ENCODE peak calls at places on chromosomes 3 and 15, in eight cellular contexts. One of them, this sample, is unnamed. For H3K27me3, the result is how much of the 10 kb centered on the place peaks cover.

GRCh38 chr15:44340410-44340809 is 51.9 kb downstream of the GOLM2 start:
- DNase-seq in mammary epithelial cell: peak
- DNase-seq in AG04450: peak
- DNase-seq in iPS DF 6.9: no peak
- DNase-seq in bronchial epithelial cell: peak
- DNase-seq in WERI-Rb-1: no peak
- DNase-seq in MM.1S: no peak
- DNase-seq in ascending aorta: no peak
- DNase-seq in this sample: no peak

GRCh38 chr3:187880438-187880837 is 135.2 kb upstream of the BCL6 start:
- DNase-seq in mammary epithelial cell: no peak
- DNase-seq in AG04450: no peak
- DNase-seq in iPS DF 6.9: no peak
- DNase-seq in bronchial epithelial cell: peak
- DNase-seq in WERI-Rb-1: no peak
- DNase-seq in MM.1S: no peak
- DNase-seq in ascending aorta: no peak
- DNase-seq in this sample: no peak

GRCh38 chr15:69802432-69802831 is 295.3 kb downstream of the TLE3 start:
- DNase-seq in mammary epithelial cell: no peak
- DNase-seq in AG04450: no peak
- DNase-seq in iPS DF 6.9: no peak
- DNase-seq in bronchial epithelial cell: no peak
- DNase-seq in WERI-Rb-1: peak
- DNase-seq in MM.1S: no peak
- DNase-seq in ascending aorta: no peak
- DNase-seq in this sample: no peak

GRCh38 chr3:12536423-12536822 is 8.9 kb downstream of the MKRN2OS start:
- DNase-seq in mammary epithelial cell: no peak
- DNase-seq in AG04450: no peak
- DNase-seq in iPS DF 6.9: no peak
- DNase-seq in bronchial epithelial cell: no peak
- DNase-seq in WERI-Rb-1: no peak
- DNase-seq in MM.1S: no peak
- DNase-seq in ascending aorta: no peak
- DNase-seq in this sample: no peak

GRCh38 chr3:100120022-100120421 is 5.7 kb upstream of the FILIP1L start:
- DNase-seq in mammary epithelial cell: no peak
- DNase-seq in AG04450: no peak
- DNase-seq in iPS DF 6.9: no peak
- DNase-seq in bronchial epithelial cell: no peak
- DNase-seq in WERI-Rb-1: no peak
- DNase-seq in MM.1S: no peak
- DNase-seq in ascending aorta: no peak
- DNase-seq in this sample: no peak

GRCh38 chr3:66297917-66298316 is 77.1 kb downstream of the SLC25A26 start:
- DNase-seq in mammary epithelial cell: peak
- DNase-seq in AG04450: peak
- DNase-seq in iPS DF 6.9: no peak
- DNase-seq in bronchial epithelial cell: peak
- DNase-seq in WERI-Rb-1: no peak
- DNase-seq in MM.1S: no peak
- DNase-seq in ascending aorta: no peak
- DNase-seq in this sample: no peak

GRCh38 chr3:167493240-167493639 is 19.4 kb upstream of the SERPINI2 start:
- DNase-seq in mammary epithelial cell: peak
- DNase-seq in AG04450: no peak
- DNase-seq in iPS DF 6.9: peak
- DNase-seq in bronchial epithelial cell: no peak
- DNase-seq in WERI-Rb-1: peak
- DNase-seq in MM.1S: no peak
- DNase-seq in ascending aorta: no peak
- DNase-seq in this sample: peak

GRCh38 chr3:177574232-177574856 is 377.1 kb upstream of the TBL1XR1 start:
- DNase-seq in mammary epithelial cell: peak
- DNase-seq in AG04450: peak
- DNase-seq in iPS DF 6.9: no peak
- DNase-seq in bronchial epithelial cell: peak
- DNase-seq in WERI-Rb-1: no peak
- DNase-seq in MM.1S: no peak
- DNase-seq in ascending aorta: no peak
- DNase-seq in this sample: peak

GRCh38 chr3:78919021-78919755 is 848.6 kb downstream of the ROBO1 start:
- DNase-seq in mammary epithelial cell: peak
- DNase-seq in AG04450: peak
- DNase-seq in iPS DF 6.9: no peak
- DNase-seq in bronchial epithelial cell: peak
- DNase-seq in WERI-Rb-1: no peak
- DNase-seq in MM.1S: no peak
- DNase-seq in ascending aorta: no peak
- DNase-seq in this sample: no peak

GRCh38 chr3:126620743-126621142 is 34.2 kb downstream of the TXNRD3 start:
- DNase-seq in mammary epithelial cell: no peak
- DNase-seq in AG04450: no peak
- DNase-seq in iPS DF 6.9: no peak
- DNase-seq in bronchial epithelial cell: no peak
- DNase-seq in WERI-Rb-1: no peak
- DNase-seq in MM.1S: no peak
- DNase-seq in ascending aorta: no peak
- DNase-seq in this sample: no peak

GRCh38 chr3:175103298-175103697 is 244.2 kb downstream of the NAALADL2 start:
- DNase-seq in mammary epithelial cell: no peak
- DNase-seq in AG04450: no peak
- DNase-seq in iPS DF 6.9: no peak
- DNase-seq in bronchial epithelial cell: no peak
- DNase-seq in WERI-Rb-1: no peak
- DNase-seq in MM.1S: no peak
- DNase-seq in ascending aorta: no peak
- DNase-seq in this sample: no peak

GRCh38 chr3:112119686-112120484 is 13.2 kb downstream of the GCSAM start:
- DNase-seq in mammary epithelial cell: no peak
- DNase-seq in AG04450: no peak
- DNase-seq in iPS DF 6.9: no peak
- DNase-seq in bronchial epithelial cell: no peak
- DNase-seq in WERI-Rb-1: no peak
- DNase-seq in MM.1S: no peak
- DNase-seq in ascending aorta: no peak
- DNase-seq in this sample: no peak

GRCh38 chr3:190864002-190864401 is 1.5 kb upstream of the GMNC start:
- DNase-seq in mammary epithelial cell: no peak
- DNase-seq in AG04450: no peak
- DNase-seq in iPS DF 6.9: no peak
- DNase-seq in bronchial epithelial cell: no peak
- DNase-seq in WERI-Rb-1: no peak
- DNase-seq in MM.1S: no peak
- DNase-seq in ascending aorta: no peak
- DNase-seq in this sample: no peak

GRCh38 chr3:16470590-16470989 is 42.9 kb downstream of the RFTN1 start:
- DNase-seq in mammary epithelial cell: no peak
- DNase-seq in AG04450: no peak
- DNase-seq in iPS DF 6.9: no peak
- DNase-seq in bronchial epithelial cell: no peak
- DNase-seq in WERI-Rb-1: no peak
- DNase-seq in MM.1S: no peak
- DNase-seq in ascending aorta: no peak
- DNase-seq in this sample: no peak

GRCh38 chr3:173065543-173065970 is 75.5 kb downstream of the SPATA16 start:
- DNase-seq in mammary epithelial cell: no peak
- DNase-seq in AG04450: no peak
- DNase-seq in iPS DF 6.9: no peak
- DNase-seq in bronchial epithelial cell: peak
- DNase-seq in WERI-Rb-1: no peak
- DNase-seq in MM.1S: peak
- DNase-seq in ascending aorta: no peak
- DNase-seq in this sample: peak

GRCh38 chr3:30356901-30357753 is 249.3 kb upstream of the TGFBR2 start:
- DNase-seq in mammary epithelial cell: peak
- DNase-seq in AG04450: no peak
- DNase-seq in iPS DF 6.9: no peak
- DNase-seq in bronchial epithelial cell: peak
- DNase-seq in WERI-Rb-1: peak
- DNase-seq in MM.1S: no peak
- DNase-seq in ascending aorta: no peak
- DNase-seq in this sample: no peak

GRCh38 chr3:149736180-149737100 is 15.8 kb downstream of the COMMD2 start:
- DNase-seq in mammary epithelial cell: peak
- DNase-seq in AG04450: no peak
- DNase-seq in iPS DF 6.9: no peak
- DNase-seq in bronchial epithelial cell: peak
- DNase-seq in WERI-Rb-1: no peak
- DNase-seq in MM.1S: peak
- DNase-seq in ascending aorta: no peak
- DNase-seq in this sample: no peak

GRCh38 chr15:68114840-68115239 is 60.7 kb downstream of the PIAS1 start:
- DNase-seq in mammary epithelial cell: no peak
- DNase-seq in AG04450: no peak
- DNase-seq in iPS DF 6.9: no peak
- DNase-seq in bronchial epithelial cell: no peak
- DNase-seq in WERI-Rb-1: no peak
- DNase-seq in MM.1S: no peak
- DNase-seq in ascending aorta: no peak
- DNase-seq in this sample: no peak

GRCh38 chr15:38069506-38069905 is 135.1 kb downstream of the TMCO5A start:
- DNase-seq in mammary epithelial cell: peak
- DNase-seq in AG04450: no peak
- DNase-seq in iPS DF 6.9: no peak
- DNase-seq in bronchial epithelial cell: peak
- DNase-seq in WERI-Rb-1: no peak
- DNase-seq in MM.1S: no peak
- DNase-seq in ascending aorta: peak
- DNase-seq in this sample: no peak

GRCh38 chr3:147383617-147384016 is 22.7 kb downstream of the ZIC4 start:
- DNase-seq in mammary epithelial cell: no peak
- DNase-seq in AG04450: no peak
- DNase-seq in iPS DF 6.9: no peak
- DNase-seq in bronchial epithelial cell: no peak
- DNase-seq in WERI-Rb-1: no peak
- DNase-seq in MM.1S: no peak
- DNase-seq in ascending aorta: no peak
- DNase-seq in this sample: peak
- H3K27me3 ChIP-seq in mammary epithelial cell: half or more
- H3K27me3 ChIP-seq in AG04450: half or more
- H3K27me3 ChIP-seq in iPS DF 6.9: half or more
- H3K27me3 ChIP-seq in bronchial epithelial cell: under half
- H3K27me3 ChIP-seq in WERI-Rb-1: under half
- H3K27me3 ChIP-seq in MM.1S: under half
- H3K27me3 ChIP-seq in ascending aorta: under half
- H3K27me3 ChIP-seq in this sample: half or more

DNA sequence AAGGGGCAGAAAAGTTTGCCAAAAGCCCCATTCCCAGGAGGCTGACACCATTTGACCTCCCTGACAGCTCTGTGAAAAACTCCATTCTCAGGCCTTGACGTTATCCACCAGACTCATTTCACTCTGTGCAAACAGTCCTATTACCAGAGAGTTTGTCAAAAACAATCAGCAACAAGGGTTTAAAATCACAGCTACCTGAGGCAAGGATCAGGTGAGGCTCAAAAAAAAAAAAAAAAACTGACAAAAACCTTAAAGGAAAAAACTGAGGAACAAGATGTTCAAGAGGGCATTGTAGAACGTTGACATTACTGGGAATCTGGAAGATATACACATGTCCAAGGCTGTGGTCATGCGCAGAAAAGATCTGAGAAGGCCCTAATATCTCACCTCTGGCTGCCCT is 11.4 kb downstream of the AVEN start:
- DNase-seq in mammary epithelial cell: no peak
- DNase-seq in AG04450: no peak
- DNase-seq in iPS DF 6.9: no peak
- DNase-seq in bronchial epithelial cell: no peak
- DNase-seq in WERI-Rb-1: no peak
- DNase-seq in MM.1S: no peak
- DNase-seq in ascending aorta: no peak
- DNase-seq in this sample: no peak
- H3K4me3 ChIP-seq in mammary epithelial cell: no peak
- H3K4me3 ChIP-seq in AG04450: no peak
- H3K4me3 ChIP-seq in iPS DF 6.9: no peak
- H3K4me3 ChIP-seq in bronchial epithelial cell: no peak
- H3K4me3 ChIP-seq in WERI-Rb-1: no peak
- H3K4me3 ChIP-seq in MM.1S: no peak
- H3K4me3 ChIP-seq in ascending aorta: no peak
- H3K4me3 ChIP-seq in this sample: no peak

GRCh38 chr3:124133366-124133940 is 141.5 kb upstream of the ROPN1 start:
- DNase-seq in mammary epithelial cell: no peak
- DNase-seq in AG04450: no peak
- DNase-seq in iPS DF 6.9: no peak
- DNase-seq in bronchial epithelial cell: no peak
- DNase-seq in WERI-Rb-1: no peak
- DNase-seq in MM.1S: no peak
- DNase-seq in ascending aorta: no peak
- DNase-seq in this sample: no peak
- H3K27me3 ChIP-seq in mammary epithelial cell: under half
- H3K27me3 ChIP-seq in AG04450: under half
- H3K27me3 ChIP-seq in iPS DF 6.9: under half
- H3K27me3 ChIP-seq in bronchial epithelial cell: under half
- H3K27me3 ChIP-seq in WERI-Rb-1: under half
- H3K27me3 ChIP-seq in MM.1S: under half
- H3K27me3 ChIP-seq in ascending aorta: under half
- H3K27me3 ChIP-seq in this sample: under half

GRCh38 chr15:66831289-66831688 is 129.3 kb downstream of the SMAD6 start:
- DNase-seq in mammary epithelial cell: no peak
- DNase-seq in AG04450: no peak
- DNase-seq in iPS DF 6.9: no peak
- DNase-seq in bronchial epithelial cell: no peak
- DNase-seq in WERI-Rb-1: no peak
- DNase-seq in MM.1S: no peak
- DNase-seq in ascending aorta: no peak
- DNase-seq in this sample: no peak

GRCh38 chr15:66833803-66834202 is 131.8 kb downstream of the SMAD6 start:
- DNase-seq in mammary epithelial cell: no peak
- DNase-seq in AG04450: no peak
- DNase-seq in iPS DF 6.9: no peak
- DNase-seq in bronchial epithelial cell: peak
- DNase-seq in WERI-Rb-1: no peak
- DNase-seq in MM.1S: no peak
- DNase-seq in ascending aorta: no peak
- DNase-seq in this sample: no peak

GRCh38 chr15:66831801-66832390 is 129.9 kb downstream of the SMAD6 start:
- DNase-seq in mammary epithelial cell: no peak
- DNase-seq in AG04450: no peak
- DNase-seq in iPS DF 6.9: no peak
- DNase-seq in bronchial epithelial cell: no peak
- DNase-seq in WERI-Rb-1: no peak
- DNase-seq in MM.1S: no peak
- DNase-seq in ascending aorta: no peak
- DNase-seq in this sample: no peak

GRCh38 chr15:66833372-66833771 is 131.3 kb downstream of the SMAD6 start:
- DNase-seq in mammary epithelial cell: no peak
- DNase-seq in AG04450: no peak
- DNase-seq in iPS DF 6.9: no peak
- DNase-seq in bronchial epithelial cell: no peak
- DNase-seq in WERI-Rb-1: no peak
- DNase-seq in MM.1S: no peak
- DNase-seq in ascending aorta: no peak
- DNase-seq in this sample: no peak

DNA sequence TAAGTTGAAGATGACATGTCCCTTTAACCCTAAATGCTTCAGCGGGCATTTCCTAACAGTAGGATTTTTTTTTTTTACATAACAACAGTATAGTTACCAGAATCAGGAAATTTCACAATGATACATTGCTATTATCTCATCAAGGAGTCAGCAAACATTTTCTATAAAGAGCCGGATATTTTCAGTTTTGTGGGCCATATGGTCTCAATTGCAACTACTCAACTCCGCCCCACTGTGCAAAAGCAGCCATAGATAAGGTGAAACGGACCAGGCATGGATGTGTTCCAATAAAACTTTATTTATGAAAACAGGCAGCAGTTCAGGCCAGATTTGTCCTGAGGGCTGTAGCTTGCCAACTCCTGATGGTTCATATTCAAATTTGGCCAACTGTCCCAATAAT is 130.6 kb downstream of the SMAD6 start:
- DNase-seq in mammary epithelial cell: no peak
- DNase-seq in AG04450: no peak
- DNase-seq in iPS DF 6.9: no peak
- DNase-seq in bronchial epithelial cell: no peak
- DNase-seq in WERI-Rb-1: no peak
- DNase-seq in MM.1S: no peak
- DNase-seq in ascending aorta: no peak
- DNase-seq in this sample: no peak
- H3K4me3 ChIP-seq in mammary epithelial cell: no peak
- H3K4me3 ChIP-seq in AG04450: no peak
- H3K4me3 ChIP-seq in iPS DF 6.9: no peak
- H3K4me3 ChIP-seq in bronchial epithelial cell: no peak
- H3K4me3 ChIP-seq in WERI-Rb-1: no peak
- H3K4me3 ChIP-seq in MM.1S: no peak
- H3K4me3 ChIP-seq in ascending aorta: no peak
- H3K4me3 ChIP-seq in this sample: no peak